ENCODE peak calls at places on chromosomes 12 and 14, in five cellular contexts. One of them, this sample, is unnamed.

GRCh38 chr14:22478670-22479069 is 110.4 kb downstream of the DAD1 start:
- DNase-seq in CD4-positive, alpha-beta T cell: no peak
- DNase-seq in mammary epithelial cell: no peak
- DNase-seq in fibroblast of lung: peak
- DNase-seq in WERI-Rb-1: no peak
- DNase-seq in this sample: no peak

GRCh38 chr14:100539319-100539645 is 47.9 kb downstream of the BEGAIN start:
- DNase-seq in CD4-positive, alpha-beta T cell: no peak
- DNase-seq in mammary epithelial cell: no peak
- DNase-seq in fibroblast of lung: no peak
- DNase-seq in WERI-Rb-1: no peak
- DNase-seq in this sample: no peak

GRCh38 chr12:131869871-131870418 is 24.5 kb upstream of the ULK1 start:
- DNase-seq in CD4-positive, alpha-beta T cell: no peak
- DNase-seq in mammary epithelial cell: peak
- DNase-seq in fibroblast of lung: peak
- DNase-seq in WERI-Rb-1: no peak
- DNase-seq in this sample: no peak

GRCh38 chr12:6915023-6915788 is 826 bp downstream of the ENO2 start:
- DNase-seq in CD4-positive, alpha-beta T cell: no peak
- DNase-seq in mammary epithelial cell: no peak
- DNase-seq in fibroblast of lung: no peak
- DNase-seq in WERI-Rb-1: peak
- DNase-seq in this sample: no peak

GRCh38 chr14:34722723-34723545 is 8.5 kb upstream of the CFL2 start:
- DNase-seq in CD4-positive, alpha-beta T cell: peak
- DNase-seq in mammary epithelial cell: peak
- DNase-seq in fibroblast of lung: peak
- DNase-seq in WERI-Rb-1: no peak
- DNase-seq in this sample: peak

GRCh38 chr14:70934502-70935134 is 27.4 kb downstream of the PCNX1 start:
- DNase-seq in CD4-positive, alpha-beta T cell: no peak
- DNase-seq in mammary epithelial cell: peak
- DNase-seq in fibroblast of lung: peak
- DNase-seq in WERI-Rb-1: no peak
- DNase-seq in this sample: no peak

GRCh38 chr14:34482463-34482862 is 20.4 kb upstream of the SPTSSA start:
- DNase-seq in CD4-positive, alpha-beta T cell: no peak
- DNase-seq in mammary epithelial cell: no peak
- DNase-seq in fibroblast of lung: no peak
- DNase-seq in WERI-Rb-1: no peak
- DNase-seq in this sample: no peak

GRCh38 chr14:100435459-100435858 is 112.3 kb downstream of the SLC25A47 start:
- DNase-seq in CD4-positive, alpha-beta T cell: no peak
- DNase-seq in mammary epithelial cell: no peak
- DNase-seq in fibroblast of lung: no peak
- DNase-seq in WERI-Rb-1: no peak
- DNase-seq in this sample: no peak

GRCh38 chr14:52868911-52869611 is 77.7 kb upstream of the GNPNAT1 start:
- DNase-seq in CD4-positive, alpha-beta T cell: no peak
- DNase-seq in mammary epithelial cell: no peak
- DNase-seq in fibroblast of lung: no peak
- DNase-seq in WERI-Rb-1: no peak
- DNase-seq in this sample: no peak

GRCh38 chr14:22558221-22558913 is 30.7 kb downstream of the DAD1 start:
- DNase-seq in CD4-positive, alpha-beta T cell: no peak
- DNase-seq in mammary epithelial cell: no peak
- DNase-seq in fibroblast of lung: no peak
- DNase-seq in WERI-Rb-1: no peak
- DNase-seq in this sample: no peak

GRCh38 chr12:32558941-32559340 is 120.2 kb upstream of the DNM1L start:
- DNase-seq in CD4-positive, alpha-beta T cell: no peak
- DNase-seq in mammary epithelial cell: no peak
- DNase-seq in fibroblast of lung: peak
- DNase-seq in WERI-Rb-1: no peak
- DNase-seq in this sample: no peak

GRCh38 chr14:99930420-99931274 is 134.6 kb upstream of the EVL start:
- DNase-seq in CD4-positive, alpha-beta T cell: no peak
- DNase-seq in mammary epithelial cell: no peak
- DNase-seq in fibroblast of lung: peak
- DNase-seq in WERI-Rb-1: peak
- DNase-seq in this sample: no peak

GRCh38 chr12:78146365-78146772 is 315.7 kb downstream of the NAV3 start:
- DNase-seq in CD4-positive, alpha-beta T cell: no peak
- DNase-seq in mammary epithelial cell: peak
- DNase-seq in fibroblast of lung: peak
- DNase-seq in WERI-Rb-1: no peak
- DNase-seq in this sample: no peak

GRCh38 chr12:98156697-98157096 is 358.7 kb upstream of the TMPO start:
- DNase-seq in CD4-positive, alpha-beta T cell: no peak
- DNase-seq in mammary epithelial cell: no peak
- DNase-seq in fibroblast of lung: no peak
- DNase-seq in WERI-Rb-1: no peak
- DNase-seq in this sample: no peak

DNA sequence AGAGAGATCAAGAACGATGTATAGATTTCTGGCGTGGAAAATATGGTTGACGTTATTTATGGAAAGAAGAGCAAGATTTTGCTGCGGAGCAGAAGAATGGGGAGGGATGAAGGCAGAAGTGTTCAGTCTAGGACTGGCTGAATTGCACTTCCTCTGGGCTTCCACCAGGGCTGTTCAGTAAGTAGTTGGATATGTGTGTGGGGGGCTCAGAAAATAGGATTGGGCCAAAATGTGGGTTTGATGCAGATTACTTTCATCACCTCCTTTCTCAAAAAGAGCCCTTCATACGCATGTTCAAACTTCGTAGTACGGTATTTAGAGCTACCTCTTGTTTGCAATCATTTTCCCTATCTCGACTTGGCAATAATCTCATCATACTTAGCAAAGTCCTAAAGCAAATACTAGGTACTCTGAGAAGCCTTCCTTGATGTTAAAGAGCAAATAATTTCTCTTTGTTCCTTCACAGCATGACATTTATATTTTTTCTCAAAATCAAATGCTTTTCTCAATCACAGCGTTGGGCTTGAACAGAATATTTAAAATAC is 349.4 kb downstream of the NELL2 start:
- DNase-seq in CD4-positive, alpha-beta T cell: no peak
- DNase-seq in mammary epithelial cell: no peak
- DNase-seq in fibroblast of lung: no peak
- DNase-seq in WERI-Rb-1: no peak
- DNase-seq in this sample: no peak
- TF ChIP-seq CTCF in CD4-positive, alpha-beta T cell: no peak
- TF ChIP-seq CTCF in mammary epithelial cell: no peak
- TF ChIP-seq CTCF in fibroblast of lung: no peak
- TF ChIP-seq CTCF in WERI-Rb-1: no peak
- TF ChIP-seq CTCF in this sample: no peak

DNA sequence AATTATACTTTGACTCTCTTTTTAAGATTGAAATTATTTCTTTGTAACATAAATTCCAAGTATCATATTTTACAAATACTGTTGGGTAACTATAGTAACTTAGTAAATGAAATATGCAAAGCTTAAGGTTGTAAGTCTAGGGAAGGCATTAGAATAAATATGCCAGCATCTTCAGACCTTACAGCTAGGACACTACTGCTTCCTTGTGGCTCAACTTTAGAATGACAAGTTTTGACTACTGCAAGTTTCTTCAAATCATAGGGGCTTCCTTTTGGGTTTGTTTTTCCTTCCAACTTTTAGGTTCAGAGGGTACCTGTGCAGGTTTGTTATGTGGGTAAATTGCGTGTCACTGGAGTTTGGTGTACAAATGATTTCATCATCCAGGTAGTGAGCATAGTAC is 17.7 kb upstream of the ANP32D start:
- DNase-seq in CD4-positive, alpha-beta T cell: no peak
- DNase-seq in mammary epithelial cell: peak
- DNase-seq in fibroblast of lung: no peak
- DNase-seq in WERI-Rb-1: no peak
- DNase-seq in this sample: no peak
- TF ChIP-seq CTCF in CD4-positive, alpha-beta T cell: peak
- TF ChIP-seq CTCF in mammary epithelial cell: peak
- TF ChIP-seq CTCF in fibroblast of lung: peak
- TF ChIP-seq CTCF in WERI-Rb-1: peak
- TF ChIP-seq CTCF in this sample: peak

GRCh38 chr14:23929822-23930294 is 23.7 kb upstream of the DHRS4 start:
- DNase-seq in CD4-positive, alpha-beta T cell: peak
- DNase-seq in mammary epithelial cell: peak
- DNase-seq in fibroblast of lung: peak
- DNase-seq in WERI-Rb-1: peak
- DNase-seq in this sample: peak
- TF ChIP-seq CTCF in CD4-positive, alpha-beta T cell: peak
- TF ChIP-seq CTCF in mammary epithelial cell: peak
- TF ChIP-seq CTCF in fibroblast of lung: peak
- TF ChIP-seq CTCF in WERI-Rb-1: peak
- TF ChIP-seq CTCF in this sample: peak

DNA sequence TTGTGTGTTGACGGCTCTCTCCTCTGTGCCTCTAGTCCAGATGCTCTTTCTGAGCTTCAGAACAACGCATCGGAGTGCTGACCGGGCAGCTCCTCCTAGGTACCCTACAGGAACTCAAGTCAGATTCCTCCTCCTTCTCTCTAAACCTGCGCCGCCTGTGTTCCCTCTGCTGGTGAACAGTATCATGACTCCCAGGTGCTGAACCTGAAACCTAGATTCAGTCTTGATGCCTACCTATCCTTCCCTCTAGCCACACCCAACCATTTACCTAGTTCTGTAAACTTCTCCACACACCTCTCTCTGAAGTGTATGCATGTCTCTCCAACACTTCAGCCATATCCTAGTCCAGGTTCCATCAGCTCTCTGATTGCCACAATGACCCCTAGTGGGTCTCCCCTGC is 112.7 kb downstream of the EFCAB11 start:
- DNase-seq in CD4-positive, alpha-beta T cell: no peak
- DNase-seq in mammary epithelial cell: no peak
- DNase-seq in fibroblast of lung: no peak
- DNase-seq in WERI-Rb-1: no peak
- DNase-seq in this sample: no peak
- TF ChIP-seq CTCF in CD4-positive, alpha-beta T cell: no peak
- TF ChIP-seq CTCF in mammary epithelial cell: no peak
- TF ChIP-seq CTCF in fibroblast of lung: no peak
- TF ChIP-seq CTCF in WERI-Rb-1: no peak
- TF ChIP-seq CTCF in this sample: no peak

GRCh38 chr12:1297639-1298038 is 296.7 kb downstream of the FBXL14 start:
- DNase-seq in CD4-positive, alpha-beta T cell: no peak
- DNase-seq in mammary epithelial cell: no peak
- DNase-seq in fibroblast of lung: no peak
- DNase-seq in WERI-Rb-1: no peak
- DNase-seq in this sample: no peak

GRCh38 chr12:1293901-1294300 is 300.5 kb downstream of the FBXL14 start:
- DNase-seq in CD4-positive, alpha-beta T cell: no peak
- DNase-seq in mammary epithelial cell: no peak
- DNase-seq in fibroblast of lung: no peak
- DNase-seq in WERI-Rb-1: no peak
- DNase-seq in this sample: no peak

GRCh38 chr12:1302471-1302870 is 291.9 kb downstream of the FBXL14 start:
- DNase-seq in CD4-positive, alpha-beta T cell: no peak
- DNase-seq in mammary epithelial cell: no peak
- DNase-seq in fibroblast of lung: no peak
- DNase-seq in WERI-Rb-1: no peak
- DNase-seq in this sample: no peak

GRCh38 chr12:1300460-1300859 is 293.9 kb downstream of the FBXL14 start:
- DNase-seq in CD4-positive, alpha-beta T cell: no peak
- DNase-seq in mammary epithelial cell: no peak
- DNase-seq in fibroblast of lung: no peak
- DNase-seq in WERI-Rb-1: no peak
- DNase-seq in this sample: no peak

GRCh38 chr12:1297206-1297605 is 297.2 kb downstream of the FBXL14 start:
- DNase-seq in CD4-positive, alpha-beta T cell: no peak
- DNase-seq in mammary epithelial cell: no peak
- DNase-seq in fibroblast of lung: no peak
- DNase-seq in WERI-Rb-1: no peak
- DNase-seq in this sample: no peak
- TF ChIP-seq CTCF in CD4-positive, alpha-beta T cell: no peak
- TF ChIP-seq CTCF in mammary epithelial cell: no peak
- TF ChIP-seq CTCF in fibroblast of lung: no peak
- TF ChIP-seq CTCF in WERI-Rb-1: no peak
- TF ChIP-seq CTCF in this sample: no peak

GRCh38 chr12:127509066-127509778 is 757.7 kb upstream of the TMEM132C start:
- DNase-seq in CD4-positive, alpha-beta T cell: no peak
- DNase-seq in mammary epithelial cell: peak
- DNase-seq in fibroblast of lung: peak
- DNase-seq in WERI-Rb-1: no peak
- DNase-seq in this sample: no peak
- TF ChIP-seq CTCF in CD4-positive, alpha-beta T cell: no peak
- TF ChIP-seq CTCF in mammary epithelial cell: no peak
- TF ChIP-seq CTCF in fibroblast of lung: no peak
- TF ChIP-seq CTCF in WERI-Rb-1: no peak
- TF ChIP-seq CTCF in this sample: no peak

GRCh38 chr12:8687846-8688601 is 9.8 kb upstream of the RIMKLB start:
- DNase-seq in CD4-positive, alpha-beta T cell: no peak
- DNase-seq in mammary epithelial cell: peak
- DNase-seq in fibroblast of lung: peak
- DNase-seq in WERI-Rb-1: peak
- DNase-seq in this sample: peak
- TF ChIP-seq CTCF in CD4-positive, alpha-beta T cell: no peak
- TF ChIP-seq CTCF in mammary epithelial cell: no peak
- TF ChIP-seq CTCF in fibroblast of lung: no peak
- TF ChIP-seq CTCF in WERI-Rb-1: no peak
- TF ChIP-seq CTCF in this sample: no peak

GRCh38 chr14:77377502-77377844 is 294 bp downstream of the SAMD15 start:
- DNase-seq in CD4-positive, alpha-beta T cell: no peak
- DNase-seq in mammary epithelial cell: no peak
- DNase-seq in fibroblast of lung: no peak
- DNase-seq in WERI-Rb-1: no peak
- DNase-seq in this sample: no peak

GRCh38 chr14:77375973-77376372 is 921 bp downstream of the TMED8 start:
- DNase-seq in CD4-positive, alpha-beta T cell: no peak
- DNase-seq in mammary epithelial cell: no peak
- DNase-seq in fibroblast of lung: no peak
- DNase-seq in WERI-Rb-1: no peak
- DNase-seq in this sample: no peak

GRCh38 chr14:77376380-77376770 is 519 bp downstream of the TMED8 start:
- DNase-seq in CD4-positive, alpha-beta T cell: no peak
- DNase-seq in mammary epithelial cell: no peak
- DNase-seq in fibroblast of lung: peak
- DNase-seq in WERI-Rb-1: peak
- DNase-seq in this sample: peak

GRCh38 chr14:77375164-77375950 is 1.5 kb downstream of the TMED8 start:
- DNase-seq in CD4-positive, alpha-beta T cell: no peak
- DNase-seq in mammary epithelial cell: no peak
- DNase-seq in fibroblast of lung: no peak
- DNase-seq in WERI-Rb-1: no peak
- DNase-seq in this sample: no peak

DNA sequence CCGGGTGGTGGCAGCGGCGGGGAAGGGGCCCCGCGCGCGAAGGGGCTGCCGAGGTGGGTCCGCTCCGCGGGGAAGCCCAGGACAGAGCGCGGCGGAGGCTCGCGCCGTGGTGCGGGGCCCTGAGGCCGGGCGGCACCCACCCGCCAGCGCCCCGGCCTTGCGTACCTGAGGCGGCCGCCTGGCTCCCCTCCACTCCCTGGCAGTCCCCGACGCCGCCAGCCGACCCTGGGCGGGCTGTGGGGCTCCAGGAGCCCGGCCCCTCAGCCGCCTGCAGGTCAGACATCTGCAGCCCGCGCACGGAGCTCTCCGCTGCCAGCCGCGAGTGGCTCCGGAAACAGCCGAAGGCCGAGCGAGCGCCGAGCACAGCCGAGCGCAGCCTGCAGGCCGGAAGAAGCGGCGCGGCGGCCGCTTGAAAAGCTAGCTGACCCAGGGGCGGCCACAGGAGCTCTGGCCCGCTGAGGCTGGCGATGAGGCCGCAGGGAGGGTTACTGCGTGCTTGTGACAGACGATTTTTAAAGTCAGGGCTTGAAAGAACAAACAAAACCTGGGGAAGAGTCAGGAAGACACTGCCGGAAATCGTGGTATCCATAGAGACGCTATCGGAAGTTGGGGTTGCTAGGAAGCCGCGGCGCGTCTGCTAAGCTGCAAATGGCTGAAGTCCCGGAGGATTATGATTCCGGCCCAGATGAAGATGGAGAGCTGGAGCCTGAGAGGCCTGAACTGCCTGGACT is at the start of the genes SAMD15 and TMED8:
- DNase-seq in CD4-positive, alpha-beta T cell: peak
- DNase-seq in mammary epithelial cell: peak
- DNase-seq in fibroblast of lung: peak
- DNase-seq in WERI-Rb-1: peak
- DNase-seq in this sample: peak
- TF ChIP-seq CTCF in CD4-positive, alpha-beta T cell: no peak
- TF ChIP-seq CTCF in mammary epithelial cell: no peak
- TF ChIP-seq CTCF in fibroblast of lung: peak
- TF ChIP-seq CTCF in WERI-Rb-1: no peak
- TF ChIP-seq CTCF in this sample: peak